ENCODE peak calls at places on chromosome 11, in nine cellular contexts. Y is MM.1S, N is endothelial cell of umbilical vein, S is PC-3, I is HepG2, V is astrocyte, A is HCT116, E is GM23338, B is fibroblast of lung. R is an unnamed sample.
A peak's percentile ranks its signal among the peaks of the same experiment; 100 is the strongest.

GRCh38 chr11:102932678-102933077 is 22.9 kb downstream of the MMP13 start:
- DNase-seq in A (no peak), S (no peak), E (no peak), B (no peak), I (no peak), V (no peak), Y (no peak), N (no peak), R (no peak)

GRCh38 chr11:57598831-57599155 is 1.3 kb downstream of the SERPING1 start:
- DNase-seq in B (peak; percentile 51), S (no peak), V (peak; percentile 28), Y (no peak), I (no peak), N (no peak), A (no peak), E (no peak), R (no peak)

GRCh38 chr11:123578778-123579481 is 75.5 kb downstream of the SCN3B start:
- DNase-seq in V (no peak), B (no peak), A (no peak), E (no peak), S (no peak), I (no peak), N (no peak), Y (no peak), R (no peak)

GRCh38 chr11:12215192-12215591 is 104.8 kb downstream of the MICAL2 start:
- DNase-seq in E (peak; percentile 15), B (no peak), N (no peak), I (no peak), Y (no peak), S (no peak), V (no peak), A (no peak), R (no peak)

GRCh38 chr11:38019072-38019775 is 1421.2 kb upstream of the RAG2 start:
- DNase-seq in A (no peak), V (peak; percentile 10), Y (no peak), S (peak; percentile 87), I (peak; percentile 0), B (no peak), N (no peak), E (peak; percentile 20), R (no peak)

GRCh38 chr11:128416976-128417375 is 170.4 kb downstream of the ETS1 start:
- DNase-seq in Y (no peak), V (no peak), E (no peak), S (peak; percentile 55), N (no peak), A (no peak), I (no peak), B (no peak), R (no peak)

GRCh38 chr11:132874638-132875037 is 657.7 kb downstream of the OPCML start:
- DNase-seq in V (peak; percentile 96), B (peak; percentile 84), I (no peak), S (peak; percentile 38), Y (no peak), N (no peak), A (no peak), E (no peak), R (no peak)

GRCh38 chr11:96112192-96113099 is 188.5 kb upstream of the MTMR2 start:
- DNase-seq in B (peak; percentile 36), S (no peak), I (no peak), E (no peak), N (no peak), Y (no peak), A (no peak), V (no peak), R (no peak)

GRCh38 chr11:12266943-12267342 is 110.4 kb upstream of the PARVA start:
- DNase-seq in A (no peak), I (no peak), B (no peak), S (no peak), N (no peak), V (no peak), E (peak; percentile 31), Y (no peak), R (no peak)

GRCh38 chr11:800473-800872 is 2.4 kb upstream of the SLC25A22 start:
- DNase-seq in A (no peak), S (no peak), N (no peak), Y (no peak), I (no peak), B (no peak), E (no peak), V (no peak), R (no peak)

GRCh38 chr11:8613036-8613435 is 19.0 kb upstream of the STK33 start:
- DNase-seq in B (no peak), N (peak; percentile 23), A (no peak), S (no peak), E (no peak), I (no peak), Y (no peak), V (peak; percentile 2), R (no peak)

GRCh38 chr11:130088909-130089668 is 19.4 kb downstream of the APLP2 start:
- DNase-seq in A (no peak), S (no peak), Y (no peak), V (no peak), E (no peak), B (no peak), N (no peak), I (no peak), R (no peak)
- TF ChIP-seq CTCF in A (no peak), S (no peak), Y (no peak), V (no peak), E (no peak), B (no peak), N (no peak), I (no peak), R (no peak)

DNA sequence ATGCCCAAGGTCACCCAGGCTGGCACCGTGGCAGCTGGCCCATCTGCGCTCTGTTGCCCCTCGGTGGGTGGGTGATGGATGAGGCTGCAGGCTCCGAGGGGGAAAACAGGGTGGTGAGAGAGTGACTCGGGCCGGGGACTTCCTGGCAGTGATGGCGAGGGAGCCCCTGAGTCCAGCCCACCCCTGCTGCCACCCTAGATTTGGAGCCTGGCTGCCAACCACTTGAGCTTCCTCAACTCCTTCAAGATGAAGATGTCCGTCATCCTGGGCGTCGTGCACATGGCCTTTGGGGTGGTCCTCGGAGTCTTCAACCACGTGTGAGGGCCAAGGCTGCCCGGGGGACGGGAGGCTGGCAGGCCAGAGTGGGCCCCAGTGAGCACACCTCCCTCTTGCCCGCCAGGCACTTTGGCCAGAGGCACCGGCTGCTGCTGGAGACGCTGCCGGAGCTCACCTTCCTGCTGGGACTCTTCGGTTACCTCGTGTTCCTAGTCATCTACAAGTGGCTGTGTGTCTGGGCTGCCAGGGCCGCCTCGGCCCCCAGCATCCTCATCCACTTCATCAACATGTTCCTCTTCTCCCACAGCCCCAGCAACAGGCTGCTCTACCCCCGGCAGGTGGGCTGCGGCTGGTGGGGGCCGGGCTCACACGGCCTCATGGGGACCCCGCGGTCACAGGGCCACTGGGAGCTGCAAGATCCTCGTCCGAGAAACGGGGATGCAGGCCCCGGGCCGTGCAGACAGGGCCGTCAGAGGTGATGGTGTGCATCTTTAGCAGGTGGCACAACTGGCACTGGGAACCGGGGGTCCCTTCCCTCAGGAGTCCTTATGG is 10.1 kb downstream of the TCIRG1 start:
- DNase-seq in E (no peak), B (no peak), I (no peak), V (no peak), N (no peak), A (no peak), S (no peak), Y (no peak), R (no peak)
- H4K20me1 ChIP-seq in E (peaks cover 3% of the 10 kb centered on the region), B (no peaks in the 10 kb centered on the region), I (peaks cover 5% of the 10 kb centered on the region), V (peaks cover 39% of the 10 kb centered on the region), N (no peaks in the 10 kb centered on the region), A (no peaks in the 10 kb centered on the region), S (no peaks in the 10 kb centered on the region), Y (no peaks in the 10 kb centered on the region), R (no peaks in the 10 kb centered on the region)

DNA sequence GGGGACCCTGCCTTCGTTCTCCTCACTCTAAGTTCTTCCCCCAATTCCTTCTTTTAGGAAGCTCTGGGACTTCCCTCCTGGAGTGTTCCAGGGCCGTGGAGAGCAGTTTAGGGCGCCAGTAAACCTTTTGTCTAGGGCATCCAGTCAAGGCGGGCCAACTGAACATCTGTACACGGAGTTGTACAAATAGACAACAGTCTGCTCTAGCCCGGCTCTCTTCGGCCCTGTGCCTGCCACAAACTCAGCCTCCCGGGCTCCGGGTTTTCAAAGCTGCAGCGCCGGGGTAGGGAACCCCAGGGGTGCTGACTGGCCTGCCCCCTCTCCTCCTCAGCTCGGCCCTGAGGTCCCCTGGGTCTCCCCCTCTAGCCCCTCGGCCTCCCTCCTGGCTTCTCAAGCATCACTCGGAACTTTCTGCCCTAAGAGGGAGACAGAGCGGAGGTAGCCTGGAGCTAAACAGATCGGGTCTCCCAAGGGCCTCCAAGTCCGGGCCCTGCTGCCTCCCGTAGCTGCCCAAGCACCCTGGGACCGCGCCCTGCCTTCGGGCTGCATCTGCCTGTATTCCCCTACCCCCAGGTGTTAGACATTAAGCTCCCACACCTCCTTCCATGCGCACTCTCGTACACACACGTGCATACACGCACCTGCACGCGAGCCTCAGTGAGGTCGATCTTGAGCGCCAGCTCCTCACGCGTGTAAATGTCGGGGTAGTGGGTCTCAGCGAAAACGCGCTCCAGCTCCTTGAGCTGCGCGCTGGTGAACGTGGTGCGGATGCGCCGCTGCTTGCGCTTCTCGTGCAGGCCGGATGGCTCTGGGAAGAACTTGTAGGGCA is 3.3 kb downstream of the PHOX2A start:
- DNase-seq in V (no peak), I (no peak), B (peak; percentile 18), N (no peak), S (no peak), Y (no peak), E (peak; percentile 34), A (no peak), R (no peak)
- TF ChIP-seq EZH2 in V (no peak), I (peak; percentile 67), B (peak; percentile 52), N (peak; percentile 97), S (no peak), Y (no peak), E (peak; percentile 95), A (no peak), R (no peak)

GRCh38 chr11:110452720-110453119 is 23.0 kb downstream of the FDX1 start:
- DNase-seq in S (no peak), Y (no peak), N (no peak), V (no peak), B (no peak), E (no peak), A (no peak), I (no peak), R (no peak)
- TF ChIP-seq CTCF in S (no peak), Y (no peak), N (no peak), V (no peak), B (no peak), E (no peak), A (no peak), I (no peak), R (no peak)

DNA sequence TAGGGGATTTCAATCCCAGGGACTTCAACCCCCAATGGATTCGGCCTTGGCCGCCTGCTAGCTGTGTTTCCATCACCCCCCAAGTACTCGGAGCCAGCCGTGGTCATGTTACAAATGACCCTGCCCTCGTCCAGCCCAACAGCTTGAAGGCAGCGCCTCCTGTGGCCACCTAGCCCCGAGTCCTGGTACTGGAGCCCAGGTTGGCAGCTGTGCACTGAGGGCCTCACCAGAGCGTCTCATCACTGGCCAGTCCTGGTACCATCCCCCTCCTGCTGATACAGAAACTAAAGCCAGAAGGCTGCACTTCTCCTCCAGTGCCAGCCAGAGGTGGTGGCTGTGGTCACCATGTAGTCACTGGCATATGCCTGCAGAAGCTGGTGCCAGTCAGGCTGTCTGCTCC is 44.9 kb upstream of the FADD start:
- DNase-seq in A (peak; percentile 13), I (peak; percentile 42), S (peak; percentile 30), N (no peak), V (no peak), E (peak; percentile 88), Y (no peak), B (peak; percentile 13), R (no peak)
- H4K20me1 ChIP-seq in A (no peaks in the 10 kb centered on the region), I (peaks cover 3% of the 10 kb centered on the region), S (no peaks in the 10 kb centered on the region), N (no peaks in the 10 kb centered on the region), V (no peaks in the 10 kb centered on the region), E (no peaks in the 10 kb centered on the region), Y (no peaks in the 10 kb centered on the region), B (no peaks in the 10 kb centered on the region), R (no peaks in the 10 kb centered on the region)

R was measured in DND-41.